ENCODE peak calls at places on chromosome 12, in five cellular contexts. W, A, P, U and Y are unnamed samples.

GRCh38 chr12:52260351-52261210 is 13.9 kb upstream of the KRT86 start:
- DNase-seq in W (no peak), A (no peak), P (no peak), U (no peak), Y (no peak)

GRCh38 chr12:13713746-13714400 is 267.5 kb downstream of the GRIN2B start:
- DNase-seq in W (no peak), A (no peak), P (no peak), U (no peak), Y (no peak)

GRCh38 chr12:56358836-56359532 is 923 bp downstream of the STAT2 start:
- DNase-seq in W (no peak), A (no peak), P (no peak), U (no peak), Y (no peak)

GRCh38 chr12:54262403-54262925 is 17.5 kb downstream of the CBX5 start:
- DNase-seq in W (no peak), A (no peak), P (no peak), U (no peak), Y (no peak)

GRCh38 chr12:100199023-100199346 is 1.6 kb upstream of the ACTR6 start:
- DNase-seq in W (no peak), A (no peak), P (no peak), U (no peak), Y (peak)

GRCh38 chr12:49233842-49234526 is 30.9 kb upstream of the TUBA1C start:
- DNase-seq in W (no peak), A (no peak), P (no peak), U (peak), Y (no peak)

GRCh38 chr12:68028647-68029046 is 39.4 kb downstream of the IFNG-AS1 start:
- DNase-seq in W (no peak), A (no peak), P (no peak), U (no peak), Y (no peak)

GRCh38 chr12:10366875-10367274 is 23.0 kb downstream of the KLRK1 start:
- DNase-seq in W (peak), A (no peak), P (no peak), U (no peak), Y (no peak)

GRCh38 chr12:20369164-20370000 is 1.0 kb downstream of the PDE3A start:
- DNase-seq in W (no peak), A (no peak), P (peak), U (no peak), Y (no peak)

GRCh38 chr12:89225808-89226368 is 126.4 kb downstream of the DUSP6 start:
- DNase-seq in W (no peak), A (no peak), P (no peak), U (no peak), Y (no peak)

GRCh38 chr12:75908961-75909699 is 122.4 kb downstream of the PHLDA1 start:
- DNase-seq in W (peak), A (no peak), P (no peak), U (no peak), Y (no peak)

GRCh38 chr12:54650409-54650808 is 2.2 kb upstream of the DCD start:
- DNase-seq in W (no peak), A (no peak), P (no peak), U (no peak), Y (no peak)

GRCh38 chr12:31895449-31896150 is 63.6 kb upstream of the RESF1 start:
- DNase-seq in W (no peak), A (no peak), P (no peak), U (no peak), Y (no peak)

GRCh38 chr12:61916856-61917255 is 343.3 kb upstream of the USP15 start:
- DNase-seq in W (no peak), A (no peak), P (no peak), U (no peak), Y (no peak)

GRCh38 chr12:6373022-6373787 is 2.2 kb downstream of the SCNN1A start:
- DNase-seq in W (no peak), A (no peak), P (no peak), U (no peak), Y (no peak)

GRCh38 chr12:8950287-8950574 is 786 bp upstream of the M6PR start:
- DNase-seq in W (no peak), A (no peak), P (no peak), U (no peak), Y (no peak)

GRCh38 chr12:46382974-46383653 is 10.5 kb upstream of the SLC38A2 start:
- DNase-seq in W (peak), A (peak), P (peak), U (peak), Y (peak)

GRCh38 chr12:93019911-93020224 is 90.8 kb upstream of the EEA1 start:
- DNase-seq in W (no peak), A (no peak), P (no peak), U (no peak), Y (no peak)

GRCh38 chr12:123062682-123063426 is 82.4 kb downstream of the ARL6IP4 start:
- DNase-seq in W (peak), A (no peak), P (no peak), U (no peak), Y (no peak)

GRCh38 chr12:114820773-114821172 is 136.8 kb upstream of the TBX3 start:
- DNase-seq in W (no peak), A (no peak), P (no peak), U (no peak), Y (no peak)

GRCh38 chr12:754871-755562 is 2.6 kb downstream of the WNK1 start:
- DNase-seq in W (peak), A (no peak), P (no peak), U (no peak), Y (peak)

GRCh38 chr12:65903680-65904403 is 79.6 kb downstream of the HMGA2 start:
- DNase-seq in W (no peak), A (no peak), P (no peak), U (no peak), Y (no peak)

GRCh38 chr12:110858848-110859247 is 12.1 kb downstream of the CCDC63 start:
- DNase-seq in W (no peak), A (no peak), P (no peak), U (no peak), Y (no peak)

GRCh38 chr12:122849352-122850047 is 14.2 kb downstream of the HIP1R start:
- DNase-seq in W (no peak), A (no peak), P (no peak), U (no peak), Y (no peak)

GRCh38 chr12:80551897-80552296 is 107.9 kb downstream of the PTPRQ start:
- DNase-seq in W (no peak), A (no peak), P (no peak), U (no peak), Y (no peak)

GRCh38 chr12:20237091-20237490 is 131.2 kb upstream of the PDE3A start:
- DNase-seq in W (no peak), A (no peak), P (no peak), U (no peak), Y (no peak)

GRCh38 chr12:28830491-28830890 is 318.6 kb upstream of the FAR2 start:
- DNase-seq in W (no peak), A (no peak), P (no peak), U (no peak), Y (no peak)

GRCh38 chr12:2891240-2892053 is 756 bp downstream of the TULP3 start:
- DNase-seq in W (peak), A (peak), P (no peak), U (no peak), Y (no peak)

GRCh38 chr12:101743724-101744472 is 4.6 kb upstream of the SYCP3 start:
- DNase-seq in W (no peak), A (no peak), P (no peak), U (peak), Y (no peak)
- TF ChIP-seq TAF1 in W (no peak), A (no peak), P (no peak), U (no peak), Y (no peak)

DNA sequence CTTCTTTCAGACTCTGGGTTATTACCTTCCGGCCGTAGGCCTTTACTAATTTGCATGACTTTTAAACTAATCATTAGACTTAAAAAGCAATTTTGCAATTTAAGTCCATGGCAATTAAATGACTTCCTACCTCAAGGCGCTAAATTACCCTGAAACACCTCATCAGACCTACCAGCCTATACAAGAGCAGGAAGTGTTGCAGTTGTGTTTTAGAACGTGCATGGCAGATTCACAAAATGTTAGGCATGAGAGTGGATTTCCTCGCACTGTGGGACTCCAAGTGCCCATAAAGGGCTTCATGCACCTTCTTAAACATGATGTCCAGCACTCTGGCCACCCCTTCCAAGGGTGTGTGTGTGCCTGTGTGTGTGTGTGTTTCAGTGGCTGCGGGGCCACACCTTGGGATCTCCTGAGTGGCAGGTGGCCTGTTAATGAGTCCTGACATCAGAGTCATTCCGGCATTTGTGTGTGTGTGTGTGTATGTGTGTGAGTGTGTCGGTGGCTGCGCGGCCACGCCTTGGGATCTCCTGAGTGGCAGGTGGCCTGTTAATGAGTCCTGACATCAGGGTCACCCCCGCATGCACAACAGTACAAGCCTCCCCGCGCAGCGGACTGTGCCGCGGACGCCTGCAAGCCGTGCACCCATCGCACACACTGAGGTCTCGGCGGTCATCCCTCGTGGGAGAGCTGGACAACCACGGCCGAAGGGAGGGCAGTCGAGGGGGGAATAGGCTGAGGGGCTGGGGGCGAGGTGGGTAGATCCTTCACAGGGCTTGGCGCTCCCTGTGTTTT is 900 bp downstream of the C2CD5 start:
- DNase-seq in W (peak), A (no peak), P (peak), U (peak), Y (peak)
- TF ChIP-seq POLR2AphosphoS5 in W (no peak), A (no peak), P (no peak), U (no peak), Y (no peak)

DNA sequence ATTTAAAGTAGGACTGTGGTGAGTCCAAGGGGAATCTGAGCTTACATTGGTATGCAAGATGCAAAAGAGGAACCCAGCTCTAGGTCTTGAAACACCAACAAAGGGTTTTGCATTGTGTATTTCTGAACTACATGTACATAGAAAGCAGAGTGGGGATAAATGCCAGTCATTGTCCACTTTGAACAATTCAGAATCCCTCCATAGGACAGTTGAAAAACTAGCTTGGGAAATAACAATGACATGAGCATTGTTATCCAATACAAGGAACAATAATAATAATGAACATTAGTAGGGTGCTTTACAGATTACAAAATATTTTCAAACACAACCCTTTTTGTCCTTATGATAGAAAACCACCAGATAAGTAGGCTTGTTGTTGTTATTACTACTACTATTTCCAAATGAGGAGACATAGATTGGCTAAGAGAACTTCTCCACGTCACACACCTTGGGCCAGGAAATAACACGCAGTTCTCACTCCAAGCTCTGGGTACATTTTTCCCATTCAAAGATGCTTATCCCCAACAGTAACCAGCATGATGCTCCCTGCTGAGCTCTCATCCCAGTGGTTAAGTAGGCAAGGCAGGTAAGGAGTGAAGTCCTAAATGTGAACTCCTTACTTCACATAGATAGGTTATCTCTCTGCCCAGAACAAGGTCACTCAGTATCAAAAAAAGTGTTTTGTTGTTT is 51.7 kb upstream of the RASSF8 start:
- DNase-seq in W (no peak), A (no peak), P (no peak), U (no peak), Y (no peak)
- TF ChIP-seq TAF1 in W (no peak), A (no peak), P (no peak), U (no peak), Y (no peak)

GRCh38 chr12:11650697-11651281 is 1.3 kb downstream of the ETV6 start:
- DNase-seq in W (peak), A (no peak), P (no peak), U (peak), Y (no peak)

GRCh38 chr12:11650279-11650696 is 814 bp downstream of the ETV6 start:
- DNase-seq in W (no peak), A (no peak), P (no peak), U (no peak), Y (no peak)

GRCh38 chr12:11652351-11653040 is 3.0 kb downstream of the ETV6 start:
- DNase-seq in W (no peak), A (no peak), P (no peak), U (peak), Y (no peak)

GRCh38 chr12:11651377-11651776 is 1.9 kb downstream of the ETV6 start:
- DNase-seq in W (no peak), A (no peak), P (no peak), U (no peak), Y (no peak)

GRCh38 chr12:11651785-11652184 is 2.3 kb downstream of the ETV6 start:
- DNase-seq in W (no peak), A (no peak), P (no peak), U (no peak), Y (no peak)
- TF ChIP-seq POLR2AphosphoS5 in W (no peak), A (peak), P (no peak), U (peak), Y (peak)

DNA sequence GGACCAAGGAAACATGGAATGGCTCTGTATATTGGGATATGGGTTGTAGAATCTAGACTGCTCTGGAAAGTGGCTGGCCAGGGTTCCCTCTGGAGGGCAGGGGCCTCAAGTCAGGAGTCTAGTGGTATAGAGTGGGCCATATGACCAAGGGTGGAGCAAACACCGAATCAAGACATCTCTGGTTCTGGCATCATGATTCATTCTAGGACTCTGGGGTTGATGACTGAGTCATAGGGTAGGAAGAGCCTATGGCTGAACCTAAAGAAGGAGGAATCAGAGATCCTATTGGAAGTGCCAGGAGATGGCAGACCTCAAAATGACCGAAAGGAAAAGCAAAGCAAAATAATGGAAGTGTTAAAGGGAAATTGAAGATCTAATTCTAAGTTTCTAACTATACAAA is 356.4 kb upstream of the PRICKLE1 start:
- DNase-seq in W (no peak), A (no peak), P (no peak), U (no peak), Y (no peak)
- TF ChIP-seq TAF1 in W (no peak), A (no peak), P (no peak), U (no peak), Y (no peak)